ENCODE peak calls at places on chromosomes 16 and 17, in ten cellular contexts. J, V, Z, D, Q, P, F, A, C and N are unnamed samples. For H3K9me3, the result is how much of the 10 kb centered on the place peaks cover.

GRCh38 chr16:84049403-84050060 is 6.9 kb upstream of the SLC38A8 start:
- DNase-seq in J (peak), V (no peak), Z (no peak), D (no peak), Q (peak), P (no peak), F (no peak), A (peak), C (no peak), N (no peak)

GRCh38 chr16:27408012-27408601 is 6.1 kb downstream of the IL21R start:
- DNase-seq in J (no peak), V (no peak), Z (no peak), D (no peak), Q (no peak), P (peak), F (no peak), A (no peak), C (peak), N (no peak)

GRCh38 chr16:50384500-50385122 is 15.8 kb upstream of the BRD7 start:
- DNase-seq in J (no peak), V (no peak), Z (no peak), D (no peak), Q (no peak), P (no peak), F (no peak), A (no peak), C (no peak), N (no peak)

GRCh38 chr16:68311316-68311620 is 449 bp downstream of the PRMT7 start:
- DNase-seq in J (no peak), V (no peak), Z (peak), D (no peak), Q (no peak), P (no peak), F (no peak), A (no peak), C (no peak), N (no peak)

GRCh38 chr17:61579961-61580360 is 11.1 kb downstream of the NACA2 start:
- DNase-seq in J (no peak), V (no peak), Z (no peak), D (no peak), Q (no peak), P (no peak), F (no peak), A (no peak), C (no peak), N (no peak)

GRCh38 chr17:4908301-4908700 is 5.4 kb upstream of the CHRNE start:
- DNase-seq in J (peak), V (no peak), Z (no peak), D (no peak), Q (peak), P (peak), F (no peak), A (no peak), C (no peak), N (no peak)

GRCh38 chr17:63545302-63545928 is 4.9 kb upstream of the DCAF7 start:
- DNase-seq in J (no peak), V (no peak), Z (no peak), D (no peak), Q (no peak), P (no peak), F (no peak), A (peak), C (no peak), N (no peak)

GRCh38 chr17:31427684-31428083 is 36.2 kb downstream of the RAB11FIP4 start:
- DNase-seq in J (no peak), V (no peak), Z (no peak), D (no peak), Q (peak), P (no peak), F (no peak), A (no peak), C (no peak), N (no peak)

GRCh38 chr17:6768447-6768846 is 7.6 kb upstream of the FBXO39 start:
- DNase-seq in J (no peak), V (no peak), Z (no peak), D (no peak), Q (no peak), P (no peak), F (no peak), A (no peak), C (no peak), N (no peak)

DNA sequence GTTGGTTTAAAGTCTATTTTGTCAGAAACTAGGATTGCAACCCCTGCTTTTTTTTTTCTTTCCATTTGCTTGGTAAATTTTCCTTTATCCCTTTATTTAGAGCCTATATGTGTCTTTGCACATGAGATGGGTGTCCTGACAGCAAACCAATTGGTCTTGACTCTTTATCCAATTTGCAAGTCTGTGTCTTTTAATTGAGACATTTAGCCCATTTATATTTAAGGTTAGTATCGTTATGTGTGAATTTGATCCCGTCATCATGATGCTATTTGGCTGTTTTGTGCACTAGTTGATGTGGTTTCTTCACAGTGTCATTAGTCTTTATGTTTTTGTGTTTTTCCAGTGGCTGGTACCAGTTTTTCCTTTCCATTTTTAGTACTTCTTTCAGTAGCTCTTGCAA is 127.7 kb upstream of the ZNF267 start:
- DNase-seq in J (no peak), V (no peak), Z (no peak), D (no peak), Q (no peak), P (no peak), F (no peak), A (no peak), C (no peak), N (no peak)
- H3K9me3 ChIP-seq in J (half or more), V (half or more), Z (under half), D (under half), Q (half or more), P (under half), F (under half), A (half or more), C (half or more), N (under half)

GRCh38 chr17:39943702-39944392 is 16.3 kb downstream of the LRRC3C start:
- DNase-seq in J (peak), V (no peak), Z (no peak), D (no peak), Q (no peak), P (no peak), F (no peak), A (peak), C (no peak), N (no peak)
- H3K9me3 ChIP-seq in J (under half), V (under half), Z (under half), D (under half), Q (under half), P (under half), F (under half), A (under half), C (under half), N (under half)

DNA sequence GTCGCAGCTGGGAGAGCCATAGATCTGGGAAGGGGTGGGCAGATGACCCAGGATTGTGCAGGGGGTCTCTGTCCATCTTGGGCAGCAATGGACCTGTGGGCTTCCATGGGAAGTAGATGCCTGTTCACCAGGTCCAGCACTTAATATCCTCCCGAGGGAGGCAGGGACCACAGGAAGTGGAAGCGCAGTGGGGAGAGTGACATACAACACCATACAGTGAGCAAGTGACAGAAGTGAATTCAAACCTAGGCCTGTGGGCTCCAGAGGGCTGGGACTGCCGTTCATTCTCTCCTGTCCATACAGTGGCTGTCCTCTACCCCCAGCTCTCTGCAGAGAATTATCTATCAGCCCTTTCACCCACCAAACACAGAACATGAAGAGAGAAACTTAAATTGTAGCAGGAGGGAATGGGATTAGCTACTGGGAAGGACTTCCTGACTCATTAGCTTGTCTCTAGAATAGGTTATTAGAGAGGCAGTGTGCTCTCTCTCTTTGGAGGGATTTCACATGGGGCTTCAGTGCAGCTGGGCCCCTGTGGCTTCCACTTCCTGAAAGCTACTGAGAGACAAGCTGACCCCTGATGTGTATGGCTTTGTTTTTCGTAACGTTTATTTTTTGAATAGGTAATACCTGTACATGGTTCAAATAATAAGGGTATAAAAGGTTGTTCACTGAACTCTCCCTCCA is 13.1 kb upstream of the SEZ6 start:
- DNase-seq in J (no peak), V (no peak), Z (no peak), D (no peak), Q (no peak), P (no peak), F (no peak), A (no peak), C (no peak), N (no peak)
- H3K9me3 ChIP-seq in J (under half), V (under half), Z (under half), D (under half), Q (under half), P (under half), F (under half), A (under half), C (under half), N (under half)

GRCh38 chr16:25317732-25318316 is 60.2 kb upstream of the ZKSCAN2 start:
- DNase-seq in J (no peak), V (no peak), Z (no peak), D (no peak), Q (no peak), P (no peak), F (peak), A (no peak), C (no peak), N (no peak)
- H3K9me3 ChIP-seq in J (under half), V (under half), Z (under half), D (under half), Q (under half), P (under half), F (under half), A (under half), C (under half), N (under half)

DNA sequence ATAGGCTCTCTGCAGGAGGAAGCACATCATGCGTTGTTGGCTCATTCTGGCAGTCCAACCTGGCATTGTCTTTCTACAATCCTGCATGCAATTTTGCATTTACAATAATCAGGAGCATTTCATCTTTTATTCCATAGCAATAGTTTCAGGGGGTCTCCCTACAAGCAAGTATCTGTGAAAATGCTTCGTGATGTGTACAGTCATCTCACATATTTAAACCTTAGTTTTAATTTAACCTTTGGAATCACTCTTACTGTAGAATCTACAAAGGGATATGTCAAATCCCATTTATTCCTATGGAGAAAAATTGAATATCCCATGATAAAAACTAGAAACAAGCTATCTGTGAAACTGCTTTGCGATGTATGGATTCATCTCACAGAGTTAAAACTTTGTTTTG is 112.0 kb upstream of the WSB1 start:
- DNase-seq in J (no peak), V (no peak), Z (no peak), D (no peak), Q (no peak), P (no peak), F (no peak), A (no peak), C (no peak), N (no peak)
- H3K9me3 ChIP-seq in J (under half), V (under half), Z (under half), D (under half), Q (under half), P (under half), F (under half), A (under half), C (under half), N (under half)

DNA sequence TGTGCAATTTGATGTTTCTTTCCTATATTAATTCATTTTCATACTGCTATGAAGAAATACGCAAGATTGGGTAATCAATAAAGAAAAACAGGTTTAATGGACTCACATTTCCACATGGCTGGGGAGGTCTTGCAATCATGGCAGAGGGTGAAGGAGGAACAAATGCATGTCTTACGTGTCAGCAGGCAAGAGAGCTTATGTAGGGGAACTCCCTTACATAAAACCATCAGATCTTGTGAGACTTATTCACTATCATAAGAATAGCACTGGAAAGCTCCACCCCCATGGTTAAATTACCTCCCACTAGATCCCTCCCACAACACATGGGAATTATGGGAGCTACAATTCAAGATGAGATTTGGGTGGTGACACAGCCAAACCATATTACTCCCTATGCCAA is 418.9 kb upstream of the MAF start:
- DNase-seq in J (no peak), V (no peak), Z (no peak), D (no peak), Q (no peak), P (no peak), F (no peak), A (no peak), C (no peak), N (no peak)
- H3K9me3 ChIP-seq in J (under half), V (under half), Z (under half), D (under half), Q (under half), P (under half), F (under half), A (under half), C (under half), N (under half)

GRCh38 chr16:82991941-82992675 is 365.3 kb downstream of the CDH13 start:
- DNase-seq in J (no peak), V (no peak), Z (no peak), D (no peak), Q (no peak), P (peak), F (no peak), A (no peak), C (no peak), N (no peak)

GRCh38 chr16:82992826-82993225 is 366.1 kb downstream of the CDH13 start:
- DNase-seq in J (no peak), V (no peak), Z (no peak), D (no peak), Q (no peak), P (peak), F (no peak), A (no peak), C (no peak), N (no peak)

GRCh38 chr16:82987767-82988166 is 361.0 kb downstream of the CDH13 start:
- DNase-seq in J (no peak), V (no peak), Z (no peak), D (no peak), Q (no peak), P (no peak), F (no peak), A (no peak), C (no peak), N (no peak)

GRCh38 chr16:82991435-82991834 is 364.7 kb downstream of the CDH13 start:
- DNase-seq in J (no peak), V (no peak), Z (no peak), D (no peak), Q (no peak), P (peak), F (no peak), A (no peak), C (no peak), N (no peak)

DNA sequence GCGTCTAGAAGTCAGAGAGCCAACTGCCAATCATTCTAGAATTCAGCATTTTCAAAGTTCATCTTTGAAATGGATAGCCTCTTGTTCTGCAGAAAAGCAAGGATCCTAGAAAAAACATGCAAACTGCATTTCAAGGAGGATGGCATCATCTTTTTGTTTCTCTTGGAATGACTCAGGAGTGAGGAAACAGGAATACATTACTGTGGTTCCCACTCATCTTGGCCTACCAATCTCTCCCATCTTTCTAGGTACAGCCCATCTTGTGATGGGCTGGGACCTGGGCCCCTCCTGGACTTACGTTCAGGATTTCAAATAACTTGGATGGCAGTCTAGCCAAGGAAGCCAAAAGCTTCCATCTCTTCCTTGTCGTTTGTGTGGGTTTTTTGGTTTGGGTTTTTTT is 363.4 kb downstream of the CDH13 start:
- DNase-seq in J (no peak), V (no peak), Z (no peak), D (no peak), Q (no peak), P (no peak), F (no peak), A (no peak), C (no peak), N (no peak)
- H3K9me3 ChIP-seq in J (under half), V (under half), Z (under half), D (under half), Q (under half), P (under half), F (under half), A (under half), C (under half), N (under half)

GRCh38 chr17:73644145-73645049 is at the start of gene SDK2:
- DNase-seq in J (peak), V (no peak), Z (peak), D (no peak), Q (no peak), P (no peak), F (no peak), A (peak), C (peak), N (no peak)
- H3K9me3 ChIP-seq in J (under half), V (under half), Z (under half), D (under half), Q (under half), P (under half), F (under half), A (under half), C (under half), N (under half)

DNA sequence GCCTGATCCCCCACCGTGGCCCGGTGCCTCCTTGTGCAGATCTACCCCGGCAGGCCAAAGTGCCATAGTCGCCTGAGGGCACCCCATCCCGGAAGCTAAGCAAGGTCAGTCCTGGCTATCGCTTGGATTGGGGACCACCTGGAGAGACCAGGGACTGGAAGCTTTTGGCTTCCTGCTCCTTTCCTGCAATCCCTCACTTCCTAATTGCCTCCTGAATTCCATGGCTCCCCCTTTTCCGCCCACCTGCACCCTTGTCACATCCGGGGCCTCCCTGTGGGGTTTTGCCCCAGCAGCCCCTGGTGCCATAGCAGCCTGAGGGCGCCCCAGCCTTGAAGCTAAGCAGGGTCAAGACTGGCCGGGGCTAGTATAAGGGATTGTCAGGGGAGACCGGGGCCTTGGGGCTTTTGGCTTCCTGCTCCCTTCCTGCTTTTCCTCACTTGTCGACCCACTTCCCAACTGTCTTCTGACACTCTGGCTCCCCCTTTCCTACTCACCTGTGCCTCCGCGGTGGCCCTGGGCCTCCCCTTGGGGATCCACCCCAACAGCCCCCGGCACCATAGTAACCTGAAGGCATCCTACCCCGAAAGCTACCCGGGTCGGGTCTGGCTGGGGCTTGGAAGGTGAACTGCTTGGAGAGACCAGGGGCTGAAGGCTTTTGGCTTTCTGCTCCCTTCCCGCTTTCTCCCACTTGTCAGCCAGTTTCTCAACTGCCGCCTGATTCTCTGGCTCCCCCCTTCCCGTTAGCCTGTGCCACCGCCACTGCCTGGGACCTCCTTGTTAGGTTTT is 2293.6 kb downstream of the TP53TG3F start:
- DNase-seq in J (no peak), V (no peak), Z (no peak), D (no peak), Q (peak), P (no peak), F (no peak), A (no peak), C (no peak), N (no peak)
- H3K9me3 ChIP-seq in J (under half), V (under half), Z (under half), D (under half), Q (half or more), P (under half), F (under half), A (under half), C (under half), N (under half)